ENCODE peak calls at places on chromosomes 1 and 21, in four cellular contexts. L is right cardiac atrium, E is right atrium auricular region, R is heart right ventricle. V is an unnamed sample.

GRCh38 chr1:26046313-26047031 is 554 bp upstream of the SLC30A2 start:
- DNase-seq in L (no peak), E (no peak), R (no peak), V (no peak)

GRCh38 chr21:45409466-45410150 is 4.6 kb downstream of the COL18A1 start:
- DNase-seq in L (peak; percentile 47), E (no peak), R (peak; percentile 54), V (no peak)

GRCh38 chr21:38766987-38767722 is 38.6 kb upstream of the ETS2 start:
- DNase-seq in L (no peak), E (peak; percentile 47), R (no peak), V (no peak)

GRCh38 chr1:9338354-9339250 is 45.9 kb downstream of the SPSB1 start:
- DNase-seq in L (peak; percentile 49), E (no peak), R (peak; percentile 39), V (no peak)

GRCh38 chr1:12063141-12064072 is at the start of gene TNFRSF8:
- DNase-seq in L (no peak), E (no peak), R (no peak), V (peak; percentile 78)

GRCh38 chr1:1208713-1209433 is 2.5 kb upstream of the TNFRSF18 start:
- DNase-seq in L (peak; percentile 14), E (no peak), R (no peak), V (no peak)

GRCh38 chr21:43626390-43626789 is 32.9 kb downstream of the HSF2BP start:
- DNase-seq in L (no peak), E (no peak), R (no peak), V (no peak)

GRCh38 chr1:94125551-94126514 is 4.9 kb upstream of the ABCA4 start:
- DNase-seq in L (no peak), E (peak; percentile 36), R (no peak), V (peak; percentile 47)

GRCh38 chr21:43284700-43285099 is 115.9 kb downstream of the CRYAA start:
- DNase-seq in L (no peak), E (no peak), R (no peak), V (no peak)

GRCh38 chr21:33025106-33025470 is 647 bp upstream of the OLIG2 start:
- DNase-seq in L (no peak), E (no peak), R (no peak), V (peak; percentile 81)

GRCh38 chr1:64410217-64410616 is 59.7 kb upstream of the CACHD1 start:
- DNase-seq in L (no peak), E (no peak), R (no peak), V (no peak)

GRCh38 chr1:20216574-20216973 is 30.3 kb upstream of the PLA2G2C start:
- DNase-seq in L (no peak), E (no peak), R (no peak), V (no peak)

GRCh38 chr1:24481098-24481497 is 21.5 kb upstream of the RCAN3 start:
- DNase-seq in L (no peak), E (no peak), R (peak; percentile 5), V (no peak)

GRCh38 chr1:27349784-27350672 is 8.2 kb downstream of the SYTL1 start:
- DNase-seq in L (peak; percentile 73), E (no peak), R (peak; percentile 57), V (peak; percentile 87)

GRCh38 chr1:36091141-36091540 is 2.4 kb downstream of the ADPRS start:
- DNase-seq in L (no peak), E (no peak), R (no peak), V (no peak)

GRCh38 chr1:153533689-153534201 is 2.0 kb downstream of the S100A6 start:
- DNase-seq in L (peak; percentile 81), E (peak; percentile 88), R (no peak), V (no peak)

GRCh38 chr1:153532769-153533599 is 2.8 kb downstream of the S100A6 start:
- DNase-seq in L (peak; percentile 87), E (peak; percentile 95), R (peak; percentile 82), V (peak; percentile 95)

GRCh38 chr1:153532161-153532560 is 3.6 kb downstream of the S100A6 start:
- DNase-seq in L (no peak), E (no peak), R (no peak), V (no peak)

GRCh38 chr1:153534226-153534932 is 1.4 kb downstream of the S100A6 start:
- DNase-seq in L (no peak), E (no peak), R (no peak), V (no peak)

DNA sequence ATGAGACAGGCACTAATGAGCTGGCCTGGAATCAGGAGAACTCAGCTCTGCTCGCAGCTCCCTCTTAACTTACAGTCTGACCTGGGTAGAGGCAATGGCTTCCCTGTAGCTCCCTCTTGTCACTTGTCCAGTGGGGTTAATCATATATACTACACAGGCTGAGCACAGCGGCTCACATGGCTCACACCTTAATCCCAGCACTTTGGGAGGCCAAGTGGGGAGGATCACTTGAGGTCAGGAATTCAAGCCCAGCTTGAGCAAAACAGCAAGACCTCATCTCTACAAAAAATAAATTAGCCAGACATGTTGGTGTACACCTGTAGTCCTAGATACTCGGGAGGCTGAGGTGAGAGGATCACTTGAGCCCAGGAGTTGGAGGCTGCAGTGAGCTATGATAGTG is 4.2 kb downstream of the S100A6 start:
- DNase-seq in L (no peak), E (no peak), R (no peak), V (no peak)
- H3K9me3 ChIP-seq in L (no peaks in the 10 kb centered on the region), E (no peaks in the 10 kb centered on the region), R (no peaks in the 10 kb centered on the region), V (no peaks in the 10 kb centered on the region)

GRCh38 chr1:5010236-5010635 is 355.8 kb downstream of the AJAP1 start:
- DNase-seq in L (no peak), E (no peak), R (no peak), V (no peak)
- H3K9me3 ChIP-seq in L (no peaks in the 10 kb centered on the region), E (no peaks in the 10 kb centered on the region), R (no peaks in the 10 kb centered on the region), V (no peaks in the 10 kb centered on the region)

GRCh38 chr1:2967881-2968280 is 53.4 kb upstream of the ACTRT2 start:
- DNase-seq in L (no peak), E (no peak), R (no peak), V (no peak)

GRCh38 chr1:2966940-2967725 is 54.1 kb upstream of the ACTRT2 start:
- DNase-seq in L (no peak), E (no peak), R (no peak), V (no peak)

GRCh38 chr1:2965676-2966075 is 55.6 kb upstream of the ACTRT2 start:
- DNase-seq in L (no peak), E (no peak), R (no peak), V (no peak)

GRCh38 chr1:2968471-2968881 is 52.8 kb upstream of the ACTRT2 start:
- DNase-seq in L (no peak), E (no peak), R (no peak), V (no peak)

DNA sequence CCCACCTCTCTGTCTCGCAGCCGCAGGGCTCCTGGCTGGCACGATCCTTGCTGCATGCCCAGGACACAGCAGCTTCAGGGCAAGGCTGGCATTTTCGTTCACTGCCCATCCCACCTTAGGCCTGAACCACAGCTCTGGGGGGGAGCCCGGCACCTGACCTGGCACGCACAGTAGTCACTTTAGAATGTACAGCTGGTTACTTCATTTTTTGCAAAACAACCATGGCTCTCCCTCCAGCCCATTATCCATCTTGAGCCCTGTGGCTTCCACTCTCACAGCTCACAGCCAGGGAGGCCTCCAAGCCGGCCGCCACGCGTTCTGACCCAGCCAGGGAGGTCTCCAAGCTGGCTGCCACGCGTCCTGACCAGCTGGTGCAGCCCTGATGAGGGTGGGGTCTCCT is 54.8 kb upstream of the ACTRT2 start:
- DNase-seq in L (no peak), E (no peak), R (no peak), V (no peak)
- H3K9me3 ChIP-seq in L (no peaks in the 10 kb centered on the region), E (no peaks in the 10 kb centered on the region), R (no peaks in the 10 kb centered on the region), V (peaks cover 91% of the 10 kb centered on the region)

GRCh38 chr1:61518670-61519400 is 206.1 kb downstream of the TM2D1 start:
- DNase-seq in L (no peak), E (no peak), R (no peak), V (no peak)
- H3K9me3 ChIP-seq in L (no peaks in the 10 kb centered on the region), E (no peaks in the 10 kb centered on the region), R (no peaks in the 10 kb centered on the region), V (no peaks in the 10 kb centered on the region)

GRCh38 chr21:9760398-9761074 is 760.8 kb upstream of the TPTE start:
- DNase-seq in L (no peak), E (no peak), R (no peak), V (no peak)

GRCh38 chr21:9756677-9757076 is 764.7 kb upstream of the TPTE start:
- DNase-seq in L (no peak), E (no peak), R (no peak), V (no peak)

GRCh38 chr21:9759972-9760371 is 761.4 kb upstream of the TPTE start:
- DNase-seq in L (no peak), E (no peak), R (no peak), V (no peak)

GRCh38 chr21:9758141-9758540 is 763.2 kb upstream of the TPTE start:
- DNase-seq in L (no peak), E (no peak), R (no peak), V (no peak)

DNA sequence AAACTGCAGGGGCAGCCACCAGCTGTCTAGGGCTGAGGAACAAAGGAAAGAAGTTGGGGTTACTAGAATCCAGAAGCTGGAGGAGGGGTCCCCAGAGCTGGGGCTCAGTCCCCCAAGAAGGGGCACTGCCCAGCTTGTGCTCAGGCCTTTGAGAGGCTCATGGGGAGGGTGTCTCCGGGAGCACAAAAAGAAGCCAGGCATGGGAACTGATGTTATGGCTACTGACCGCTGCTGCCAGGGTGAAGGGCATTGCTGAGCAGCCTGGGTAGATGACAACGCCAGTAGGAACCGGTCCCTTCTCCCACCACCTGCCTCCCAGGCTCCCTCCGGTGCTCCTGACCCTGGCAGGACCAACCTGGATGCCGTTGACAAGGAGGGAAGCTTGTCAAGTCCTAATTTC is 762.5 kb upstream of the TPTE start:
- DNase-seq in L (no peak), E (no peak), R (no peak), V (no peak)
- H3K9me3 ChIP-seq in L (no peaks in the 10 kb centered on the region), E (no peaks in the 10 kb centered on the region), R (no peaks in the 10 kb centered on the region), V (peaks cover 98% of the 10 kb centered on the region)

DNA sequence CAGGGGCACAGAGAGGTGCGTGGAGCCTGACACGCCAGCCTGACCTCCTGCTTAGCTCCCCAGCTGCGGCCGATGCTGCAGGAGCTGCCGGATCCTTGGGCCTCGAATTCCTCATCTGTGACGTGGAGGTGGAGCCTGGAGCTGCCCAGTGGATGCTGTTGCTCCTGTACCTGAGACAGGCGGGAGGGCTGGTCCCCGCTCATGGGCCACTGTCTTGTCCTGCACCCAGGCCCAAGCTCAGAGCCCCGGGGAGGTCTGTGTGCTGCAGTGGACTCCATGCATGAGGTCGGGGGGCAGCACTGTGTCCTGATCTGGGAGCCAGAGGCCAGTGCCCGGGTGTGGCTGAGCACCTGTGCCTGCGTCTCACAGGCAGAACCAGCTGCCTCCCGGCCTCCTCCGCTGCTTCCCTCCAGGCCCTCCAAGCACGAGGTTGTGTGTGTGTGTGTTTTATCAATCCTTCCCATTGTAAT is 55.4 kb upstream of the TTC34 start:
- DNase-seq in L (peak; percentile 4), E (no peak), R (no peak), V (no peak)
- H3K9me3 ChIP-seq in L (no peaks in the 10 kb centered on the region), E (no peaks in the 10 kb centered on the region), R (no peaks in the 10 kb centered on the region), V (peaks cover 96% of the 10 kb centered on the region)

GRCh38 chr1:4307468-4307845 is 347.0 kb upstream of the AJAP1 start:
- DNase-seq in L (no peak), E (no peak), R (no peak), V (peak; percentile 7)
- H3K9me3 ChIP-seq in L (no peaks in the 10 kb centered on the region), E (no peaks in the 10 kb centered on the region), R (no peaks in the 10 kb centered on the region), V (peaks cover 11% of the 10 kb centered on the region)